ENCODE peak calls at places on chromosome 5, in four cellular contexts. One of them, this sample, is unnamed.

GRCh38 chr5:118506453-118506852 is 481.9 kb downstream of the DTWD2 start:
- DNase-seq in GM03348: no peak
- DNase-seq in fibroblast of the conjunctiva: no peak
- DNase-seq in NCI-H2081: no peak
- DNase-seq in this sample: no peak

GRCh38 chr5:127844631-127845030 is 141.4 kb downstream of the CCDC192 start:
- DNase-seq in NCI-H2081: peak
- DNase-seq in GM03348: no peak
- DNase-seq in fibroblast of the conjunctiva: no peak
- DNase-seq in this sample: no peak

GRCh38 chr5:156934450-156935211 is 28.4 kb downstream of the TIMD4 start:
- DNase-seq in GM03348: peak
- DNase-seq in fibroblast of the conjunctiva: no peak
- DNase-seq in NCI-H2081: peak
- DNase-seq in this sample: peak

GRCh38 chr5:181100121-181101015 is 30.6 kb downstream of the OR2V1 start:
- DNase-seq in fibroblast of the conjunctiva: no peak
- DNase-seq in NCI-H2081: no peak
- DNase-seq in GM03348: no peak
- DNase-seq in this sample: no peak

GRCh38 chr5:33409435-33410146 is 31.2 kb upstream of the TARS1 start:
- DNase-seq in fibroblast of the conjunctiva: peak
- DNase-seq in NCI-H2081: no peak
- DNase-seq in GM03348: peak
- DNase-seq in this sample: no peak

GRCh38 chr5:54518146-54519082 is 855 bp downstream of the SNX18 start:
- DNase-seq in NCI-H2081: no peak
- DNase-seq in GM03348: peak
- DNase-seq in fibroblast of the conjunctiva: no peak
- DNase-seq in this sample: no peak

GRCh38 chr5:57429513-57430120 is 53.0 kb downstream of the ACTBL2 start:
- DNase-seq in NCI-H2081: no peak
- DNase-seq in GM03348: no peak
- DNase-seq in fibroblast of the conjunctiva: no peak
- DNase-seq in this sample: no peak

GRCh38 chr5:117713585-117714198 is 1139.1 kb upstream of the SEMA6A start:
- DNase-seq in fibroblast of the conjunctiva: no peak
- DNase-seq in GM03348: no peak
- DNase-seq in NCI-H2081: no peak
- DNase-seq in this sample: no peak

GRCh38 chr5:15406478-15406877 is 93.5 kb upstream of the FBXL7 start:
- DNase-seq in GM03348: no peak
- DNase-seq in fibroblast of the conjunctiva: no peak
- DNase-seq in NCI-H2081: no peak
- DNase-seq in this sample: no peak